ENCODE peak calls at places on chromosomes 2 and 18, in eight cellular contexts. B is dorsolateral prefrontal cortex, I is astrocyte of the spinal cord, S is body of pancreas, F is uterus, G is neural progenitor cell, P is foreskin fibroblast, Y is cardiac fibroblast. H is an unnamed sample.

GRCh38 chr2:228037915-228038314 is 143.6 kb downstream of the SPHKAP start:
- DNase-seq in B (no peak), I (no peak), S (no peak), F (no peak), G (no peak), P (no peak), Y (no peak), H (no peak)

GRCh38 chr2:231129216-231129615 is 4.4 kb upstream of the HTR2B start:
- DNase-seq in B (no peak), I (no peak), S (no peak), F (no peak), G (no peak), P (no peak), Y (no peak), H (no peak)

GRCh38 chr2:157345647-157346389 is 20.2 kb upstream of the ERMN start:
- DNase-seq in B (no peak), I (no peak), S (no peak), F (no peak), G (peak; percentile 7), P (no peak), Y (no peak), H (no peak)

GRCh38 chr2:235859651-235860050 is 308.5 kb downstream of the GBX2 start:
- DNase-seq in B (no peak), I (peak; percentile 61), S (no peak), F (no peak), G (peak; percentile 15), P (no peak), Y (peak; percentile 79), H (no peak)

GRCh38 chr2:45909677-45910191 is 258.3 kb downstream of the PRKCE start:
- DNase-seq in B (peak; percentile 43), I (peak; percentile 27), S (peak; percentile 78), F (no peak), G (no peak), P (no peak), Y (no peak), H (no peak)

GRCh38 chr2:176852667-176853066 is 359.9 kb upstream of the HNRNPA3 start:
- DNase-seq in B (no peak), I (no peak), S (no peak), F (no peak), G (no peak), P (no peak), Y (no peak), H (no peak)

GRCh38 chr2:17208511-17208910 is 309.7 kb downstream of the RAD51AP2 start:
- DNase-seq in B (no peak), I (peak; percentile 24), S (no peak), F (no peak), G (no peak), P (no peak), Y (peak; percentile 4), H (no peak)

GRCh38 chr2:109134741-109135571 is 6.0 kb downstream of the SH3RF3 start:
- DNase-seq in B (no peak), I (no peak), S (no peak), F (no peak), G (no peak), P (no peak), Y (no peak), H (no peak)

GRCh38 chr2:36385603-36386002 is 30.0 kb downstream of the CRIM1 start:
- DNase-seq in B (no peak), I (no peak), S (no peak), F (no peak), G (no peak), P (no peak), Y (no peak), H (no peak)

GRCh38 chr2:45009928-45010705 is 865 bp upstream of the SIX2 start:
- DNase-seq in B (no peak), I (peak; percentile 73), S (peak; percentile 70), F (peak; percentile 45), G (peak; percentile 81), P (peak; percentile 65), Y (peak; percentile 97), H (peak; percentile 50)

GRCh38 chr2:226798422-226799210 is 1.0 kb downstream of the IRS1 start:
- DNase-seq in B (peak; percentile 68), I (peak; percentile 79), S (peak; percentile 60), F (peak; percentile 66), G (peak; percentile 66), P (no peak), Y (peak; percentile 63), H (no peak)

GRCh38 chr18:57445488-57446319 is 10.5 kb downstream of the ONECUT2 start:
- DNase-seq in B (no peak), I (no peak), S (no peak), F (no peak), G (peak; percentile 70), P (no peak), Y (no peak), H (no peak)

GRCh38 chr2:96264656-96265348 is 995 bp downstream of the TMEM127 start:
- DNase-seq in B (no peak), I (peak; percentile 46), S (no peak), F (no peak), G (peak; percentile 69), P (no peak), Y (peak; percentile 56), H (no peak)

GRCh38 chr18:50614838-50615237 is 55.0 kb downstream of the MAPK4 start:
- DNase-seq in B (no peak), I (no peak), S (peak; percentile 64), F (no peak), G (no peak), P (no peak), Y (peak; percentile 81), H (no peak)

GRCh38 chr18:3867252-3867651 is 417.3 kb downstream of the TGIF1 start:
- DNase-seq in B (no peak), I (no peak), S (no peak), F (no peak), G (no peak), P (no peak), Y (no peak), H (no peak)

GRCh38 chr2:19617251-19617650 is 258.8 kb upstream of the OSR1 start:
- DNase-seq in B (no peak), I (no peak), S (no peak), F (no peak), G (no peak), P (no peak), Y (no peak), H (no peak)

GRCh38 chr2:23394700-23395099 is 9.7 kb downstream of the KLHL29 start:
- DNase-seq in B (no peak), I (no peak), S (no peak), F (no peak), G (no peak), P (no peak), Y (no peak), H (no peak)

GRCh38 chr18:44771957-44772917 is 91.5 kb downstream of the SETBP1 start:
- DNase-seq in B (no peak), I (peak; percentile 91), S (peak; percentile 19), F (peak; percentile 42), G (no peak), P (no peak), Y (no peak), H (peak; percentile 25)

GRCh38 chr2:1746174-1747064 is 2.1 kb upstream of the PXDN start:
- DNase-seq in B (peak; percentile 20), I (no peak), S (no peak), F (no peak), G (no peak), P (no peak), Y (no peak), H (no peak)

GRCh38 chr18:31399336-31400032 is 22.9 kb downstream of the DSG4 start:
- DNase-seq in B (no peak), I (peak; percentile 83), S (no peak), F (no peak), G (no peak), P (no peak), Y (no peak), H (peak; percentile 5)

GRCh38 chr2:235937936-235938335 is 230.2 kb downstream of the GBX2 start:
- DNase-seq in B (no peak), I (no peak), S (no peak), F (no peak), G (no peak), P (no peak), Y (no peak), H (no peak)

GRCh38 chr18:48994926-48995835 is 44.4 kb upstream of the SMAD7 start:
- DNase-seq in B (no peak), I (no peak), S (no peak), F (no peak), G (no peak), P (no peak), Y (no peak), H (no peak)

GRCh38 chr2:239588451-239589269 is 187.8 kb upstream of the HDAC4 start:
- DNase-seq in B (no peak), I (no peak), S (no peak), F (no peak), G (no peak), P (no peak), Y (no peak), H (no peak)

DNA sequence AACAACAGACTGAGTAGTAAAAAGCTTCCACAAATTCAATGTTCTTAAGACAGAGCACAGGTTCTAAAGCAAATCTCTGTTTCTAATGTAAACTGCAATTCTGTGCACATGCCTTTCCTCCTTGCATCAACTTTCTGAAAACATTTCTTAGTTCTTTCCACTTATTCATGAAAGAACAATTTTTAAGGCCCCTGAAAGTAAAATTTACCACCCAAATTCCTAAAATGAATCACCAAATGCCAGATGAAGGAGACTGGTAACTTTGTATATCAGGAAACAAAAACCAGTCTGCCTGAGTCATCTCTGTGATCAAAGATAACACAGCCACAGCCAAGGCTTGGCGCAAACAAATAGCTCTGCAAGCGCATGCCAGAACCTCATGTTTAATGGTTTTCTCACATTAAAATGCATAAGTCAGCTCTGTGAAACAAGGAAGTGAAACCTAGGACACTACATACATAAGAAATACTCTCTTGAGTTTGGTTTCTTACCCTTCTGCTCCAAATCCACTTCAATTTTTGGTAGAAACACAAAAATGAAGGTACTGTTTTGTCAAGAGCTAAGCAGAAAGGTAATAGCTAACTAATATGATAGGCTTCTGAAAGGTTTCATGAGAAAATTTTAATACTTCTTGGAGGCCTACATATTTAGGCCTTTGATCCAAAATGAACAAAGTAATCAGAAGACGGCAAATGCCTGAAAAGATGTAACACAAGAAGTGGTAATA is 169.4 kb downstream of the THADA start:
- DNase-seq in B (no peak), I (peak; percentile 97), S (peak; percentile 77), F (peak; percentile 88), G (no peak), P (peak; percentile 95), Y (peak; percentile 96), H (peak; percentile 94)
- H3K4me3 ChIP-seq in B (no peak overlapping the region), I (no peak overlapping the region), S (no peak overlapping the region), F (no peak overlapping the region), G (no peak overlapping the region), P (no peak overlapping the region), Y (no peak overlapping the region), H (no peak overlapping the region)

GRCh38 chr2:174600349-174600748 is 2.7 kb upstream of the WIPF1 start:
- DNase-seq in B (no peak), I (no peak), S (peak; percentile 37), F (no peak), G (no peak), P (no peak), Y (no peak), H (no peak)
- H3K4me3 ChIP-seq in B (no peak overlapping the region), I (no peak overlapping the region), S (no peak overlapping the region), F (no peak overlapping the region), G (no peak overlapping the region), P (no peak overlapping the region), Y (no peak overlapping the region), H (no peak overlapping the region)

GRCh38 chr2:182890305-182890704 is 23.9 kb upstream of the FRZB start:
- DNase-seq in B (no peak), I (no peak), S (no peak), F (no peak), G (no peak), P (no peak), Y (no peak), H (peak; percentile 8)
- H3K4me3 ChIP-seq in B (no peak overlapping the region), I (no peak overlapping the region), S (no peak overlapping the region), F (no peak overlapping the region), G (no peak overlapping the region), P (no peak overlapping the region), Y (no peak overlapping the region), H (no peak overlapping the region)

GRCh38 chr2:207810200-207810788 is 40.6 kb upstream of the FZD5 start:
- DNase-seq in B (no peak), I (no peak), S (no peak), F (no peak), G (no peak), P (no peak), Y (no peak), H (no peak)
- H3K4me3 ChIP-seq in B (peak overlapping the region; percentile 17), I (no peak overlapping the region), S (no peak overlapping the region), F (no peak overlapping the region), G (no peak overlapping the region), P (no peak overlapping the region), Y (no peak overlapping the region), H (no peak overlapping the region)

H was measured in skeletal muscle cell.